ENCODE peak calls at places on chromosomes 1 and 21, in seven cellular contexts. One of them, this sample, is unnamed.

GRCh38 chr1:10212476-10212875 is 2.1 kb downstream of the KIF1B start:
- DNase-seq in GM12892: no peak
- DNase-seq in stomach: no peak
- DNase-seq in K562: no peak
- DNase-seq in transverse colon: no peak
- DNase-seq in A549: no peak
- DNase-seq in tibial nerve: no peak
- DNase-seq in this sample: no peak

GRCh38 chr1:5460974-5461373 is 531.3 kb downstream of the NPHP4 start:
- DNase-seq in GM12892: no peak
- DNase-seq in stomach: no peak
- DNase-seq in K562: no peak
- DNase-seq in transverse colon: no peak
- DNase-seq in A549: no peak
- DNase-seq in tibial nerve: no peak
- DNase-seq in this sample: no peak

GRCh38 chr1:166808959-166809358 is 30.3 kb upstream of the POGK start:
- DNase-seq in GM12892: no peak
- DNase-seq in stomach: no peak
- DNase-seq in K562: no peak
- DNase-seq in transverse colon: no peak
- DNase-seq in A549: no peak
- DNase-seq in tibial nerve: no peak
- DNase-seq in this sample: no peak

GRCh38 chr1:12196641-12197482 is 30.1 kb downstream of the TNFRSF1B start:
- DNase-seq in GM12892: no peak
- DNase-seq in stomach: no peak
- DNase-seq in K562: no peak
- DNase-seq in transverse colon: peak
- DNase-seq in A549: no peak
- DNase-seq in tibial nerve: peak
- DNase-seq in this sample: no peak

GRCh38 chr1:92291372-92291999 is 7.3 kb downstream of the GLMN start:
- DNase-seq in GM12892: no peak
- DNase-seq in stomach: no peak
- DNase-seq in K562: peak
- DNase-seq in transverse colon: no peak
- DNase-seq in A549: peak
- DNase-seq in tibial nerve: no peak
- DNase-seq in this sample: peak

GRCh38 chr21:29656504-29657227 is 283.1 kb downstream of the GRIK1 start:
- DNase-seq in GM12892: no peak
- DNase-seq in stomach: no peak
- DNase-seq in K562: peak
- DNase-seq in transverse colon: no peak
- DNase-seq in A549: no peak
- DNase-seq in tibial nerve: no peak
- DNase-seq in this sample: peak

GRCh38 chr1:1334835-1335234 is 3.8 kb downstream of the TAS1R3 start:
- DNase-seq in GM12892: no peak
- DNase-seq in stomach: no peak
- DNase-seq in K562: peak
- DNase-seq in transverse colon: no peak
- DNase-seq in A549: no peak
- DNase-seq in tibial nerve: no peak
- DNase-seq in this sample: no peak

GRCh38 chr1:12316331-12316730 is 86.5 kb downstream of the VPS13D start:
- DNase-seq in GM12892: no peak
- DNase-seq in stomach: no peak
- DNase-seq in K562: no peak
- DNase-seq in transverse colon: no peak
- DNase-seq in A549: no peak
- DNase-seq in tibial nerve: no peak
- DNase-seq in this sample: no peak

GRCh38 chr1:25742316-25742715 is 57.7 kb upstream of the SELENON start:
- DNase-seq in GM12892: no peak
- DNase-seq in stomach: no peak
- DNase-seq in K562: no peak
- DNase-seq in transverse colon: no peak
- DNase-seq in A549: no peak
- DNase-seq in tibial nerve: no peak
- DNase-seq in this sample: no peak

GRCh38 chr1:46551597-46552095 is at the start of gene KNCN:
- DNase-seq in GM12892: no peak
- DNase-seq in stomach: no peak
- DNase-seq in K562: no peak
- DNase-seq in transverse colon: no peak
- DNase-seq in A549: no peak
- DNase-seq in tibial nerve: no peak
- DNase-seq in this sample: no peak

GRCh38 chr1:109704173-109704572 is 7.9 kb upstream of the GSTM5 start:
- DNase-seq in GM12892: no peak
- DNase-seq in stomach: no peak
- DNase-seq in K562: peak
- DNase-seq in transverse colon: no peak
- DNase-seq in A549: no peak
- DNase-seq in tibial nerve: no peak
- DNase-seq in this sample: no peak

GRCh38 chr1:185556551-185556950 is 177.6 kb upstream of the HMCN1 start:
- DNase-seq in GM12892: no peak
- DNase-seq in stomach: no peak
- DNase-seq in K562: no peak
- DNase-seq in transverse colon: no peak
- DNase-seq in A549: no peak
- DNase-seq in tibial nerve: no peak
- DNase-seq in this sample: no peak

GRCh38 chr21:38140192-38140905 is 116.4 kb upstream of the KCNJ15 start:
- DNase-seq in GM12892: no peak
- DNase-seq in stomach: peak
- DNase-seq in K562: no peak
- DNase-seq in transverse colon: no peak
- DNase-seq in A549: peak
- DNase-seq in tibial nerve: no peak
- DNase-seq in this sample: no peak

GRCh38 chr1:94553931-94554330 is 12.4 kb upstream of the F3 start:
- DNase-seq in GM12892: no peak
- DNase-seq in stomach: no peak
- DNase-seq in K562: no peak
- DNase-seq in transverse colon: no peak
- DNase-seq in A549: no peak
- DNase-seq in tibial nerve: no peak
- DNase-seq in this sample: no peak

GRCh38 chr1:185528084-185528656 is 206.0 kb upstream of the HMCN1 start:
- DNase-seq in GM12892: no peak
- DNase-seq in stomach: no peak
- DNase-seq in K562: no peak
- DNase-seq in transverse colon: no peak
- DNase-seq in A549: no peak
- DNase-seq in tibial nerve: no peak
- DNase-seq in this sample: no peak

GRCh38 chr1:236983818-236984217 is 20.4 kb downstream of the MT1HL1 start:
- DNase-seq in GM12892: no peak
- DNase-seq in stomach: no peak
- DNase-seq in K562: no peak
- DNase-seq in transverse colon: no peak
- DNase-seq in A549: no peak
- DNase-seq in tibial nerve: no peak
- DNase-seq in this sample: no peak

GRCh38 chr1:147496571-147496970 is 44.7 kb upstream of the BCL9 start:
- DNase-seq in GM12892: no peak
- DNase-seq in stomach: peak
- DNase-seq in K562: peak
- DNase-seq in transverse colon: peak
- DNase-seq in A549: peak
- DNase-seq in tibial nerve: no peak
- DNase-seq in this sample: peak

DNA sequence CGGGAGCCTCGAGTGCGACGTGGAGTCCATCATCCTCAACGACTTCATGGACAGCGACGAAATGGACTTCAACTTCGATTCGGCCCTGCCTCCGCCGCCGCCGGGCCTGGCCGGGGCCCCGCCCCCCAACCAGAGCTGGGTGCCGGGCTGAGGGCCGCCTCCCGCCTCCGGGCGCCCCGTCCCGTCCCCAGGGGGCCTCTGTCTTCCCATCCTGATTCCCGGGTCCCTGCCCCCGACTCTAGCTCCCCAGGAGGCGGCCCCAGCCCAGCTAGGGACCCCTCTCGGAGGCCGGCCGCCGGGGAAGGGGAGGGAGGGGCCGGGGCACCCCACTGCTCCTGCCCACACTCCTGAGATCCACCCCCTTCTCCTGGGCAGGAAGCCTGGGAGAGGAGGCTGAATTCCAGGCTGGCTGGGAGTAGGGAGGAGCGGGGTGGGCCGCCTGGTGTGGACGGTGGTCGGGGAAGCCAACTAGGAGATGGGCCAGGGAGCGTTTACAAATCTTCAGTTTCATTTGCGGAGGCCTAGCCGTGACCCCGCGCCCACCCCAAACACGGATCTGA is 21.4 kb downstream of the FOXO6 start:
- DNase-seq in GM12892: no peak
- DNase-seq in stomach: peak
- DNase-seq in K562: no peak
- DNase-seq in transverse colon: no peak
- DNase-seq in A549: peak
- DNase-seq in tibial nerve: peak
- DNase-seq in this sample: no peak
- TF ChIP-seq POLR2A in GM12892: no peak
- TF ChIP-seq POLR2A in stomach: no peak
- TF ChIP-seq POLR2A in K562: no peak
- TF ChIP-seq POLR2A in transverse colon: no peak
- TF ChIP-seq POLR2A in A549: peak
- TF ChIP-seq POLR2A in tibial nerve: no peak
- TF ChIP-seq POLR2A in this sample: no peak

GRCh38 chr1:203287896-203288295 is 17.4 kb upstream of the BTG2 start:
- DNase-seq in GM12892: no peak
- DNase-seq in stomach: no peak
- DNase-seq in K562: no peak
- DNase-seq in transverse colon: no peak
- DNase-seq in A549: no peak
- DNase-seq in tibial nerve: no peak
- DNase-seq in this sample: no peak

GRCh38 chr1:203287109-203287893 is 18.0 kb upstream of the BTG2 start:
- DNase-seq in GM12892: peak
- DNase-seq in stomach: peak
- DNase-seq in K562: peak
- DNase-seq in transverse colon: peak
- DNase-seq in A549: no peak
- DNase-seq in tibial nerve: no peak
- DNase-seq in this sample: no peak

GRCh38 chr1:203289281-203289981 is 15.9 kb upstream of the BTG2 start:
- DNase-seq in GM12892: peak
- DNase-seq in stomach: peak
- DNase-seq in K562: peak
- DNase-seq in transverse colon: peak
- DNase-seq in A549: no peak
- DNase-seq in tibial nerve: no peak
- DNase-seq in this sample: no peak

GRCh38 chr1:203289982-203290260 is 15.4 kb upstream of the BTG2 start:
- DNase-seq in GM12892: no peak
- DNase-seq in stomach: no peak
- DNase-seq in K562: no peak
- DNase-seq in transverse colon: no peak
- DNase-seq in A549: no peak
- DNase-seq in tibial nerve: no peak
- DNase-seq in this sample: no peak

DNA sequence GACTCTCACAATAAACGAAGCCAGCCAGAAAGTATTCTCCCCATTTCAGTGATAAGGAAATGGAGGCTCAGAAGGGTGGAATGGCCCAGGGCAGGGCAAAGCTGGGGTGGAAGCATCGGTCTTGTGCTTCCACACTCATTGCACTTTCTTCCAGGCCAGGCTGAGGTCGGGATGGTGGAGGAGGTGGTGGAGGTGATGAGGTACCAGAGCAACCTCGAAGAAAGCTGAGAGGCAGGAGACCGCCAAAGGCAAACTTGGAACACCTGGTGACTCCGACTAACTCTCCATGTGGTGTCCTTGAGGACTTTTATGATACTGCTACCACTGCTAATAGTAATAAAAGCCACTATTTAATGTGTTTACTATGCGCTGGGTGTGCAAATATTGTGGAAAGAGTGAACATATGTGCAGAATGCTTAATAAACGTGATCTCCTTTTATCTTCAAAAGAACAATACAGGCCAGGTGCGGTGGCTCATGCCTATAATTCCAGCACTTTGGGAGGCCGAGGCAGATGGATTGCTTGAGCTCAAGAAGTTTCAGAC is 16.9 kb upstream of the BTG2 start:
- DNase-seq in GM12892: no peak
- DNase-seq in stomach: no peak
- DNase-seq in K562: no peak
- DNase-seq in transverse colon: no peak
- DNase-seq in A549: no peak
- DNase-seq in tibial nerve: no peak
- DNase-seq in this sample: no peak
- TF ChIP-seq POLR2A in GM12892: no peak
- TF ChIP-seq POLR2A in stomach: no peak
- TF ChIP-seq POLR2A in K562: no peak
- TF ChIP-seq POLR2A in transverse colon: no peak
- TF ChIP-seq POLR2A in A549: no peak
- TF ChIP-seq POLR2A in tibial nerve: no peak
- TF ChIP-seq POLR2A in this sample: no peak

DNA sequence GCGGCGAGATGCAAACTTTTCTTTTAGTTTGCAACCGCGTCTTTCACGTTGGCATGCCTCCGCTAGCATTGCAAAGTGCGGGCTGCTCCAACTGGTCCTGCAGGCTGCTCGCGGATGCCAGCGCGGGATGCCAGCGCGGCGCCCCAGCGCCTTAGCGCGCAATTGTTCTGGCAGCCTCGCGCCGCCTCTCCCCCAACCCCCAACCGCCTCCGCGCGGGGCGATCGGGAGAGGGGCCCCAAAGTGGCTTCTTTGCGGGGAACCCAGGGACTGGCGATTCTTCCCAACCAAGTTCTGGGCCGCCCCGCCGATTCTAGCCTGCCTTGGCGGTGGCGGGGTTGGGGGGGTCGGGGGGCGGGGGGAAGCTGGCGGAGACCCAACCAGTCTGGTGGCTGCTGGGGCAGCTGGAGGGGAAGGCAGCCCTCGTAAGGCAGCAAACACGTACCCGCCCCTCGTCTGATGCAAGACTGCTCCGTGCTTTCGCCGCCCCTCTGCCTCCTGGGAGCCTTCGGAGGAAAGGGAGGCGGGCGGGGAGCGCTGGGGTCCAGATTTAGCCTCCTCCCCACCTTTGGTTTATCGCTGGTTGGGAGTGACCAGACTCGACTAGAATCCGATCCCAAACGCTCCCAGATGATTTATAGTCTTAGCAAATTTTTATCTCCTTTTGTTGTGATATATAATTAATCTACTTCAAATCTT is 756 bp downstream of the PHGDH start:
- DNase-seq in GM12892: no peak
- DNase-seq in stomach: peak
- DNase-seq in K562: peak
- DNase-seq in transverse colon: peak
- DNase-seq in A549: peak
- DNase-seq in tibial nerve: peak
- DNase-seq in this sample: peak
- TF ChIP-seq POLR2A in GM12892: no peak
- TF ChIP-seq POLR2A in stomach: no peak
- TF ChIP-seq POLR2A in K562: no peak
- TF ChIP-seq POLR2A in transverse colon: no peak
- TF ChIP-seq POLR2A in A549: no peak
- TF ChIP-seq POLR2A in tibial nerve: no peak
- TF ChIP-seq POLR2A in this sample: no peak

DNA sequence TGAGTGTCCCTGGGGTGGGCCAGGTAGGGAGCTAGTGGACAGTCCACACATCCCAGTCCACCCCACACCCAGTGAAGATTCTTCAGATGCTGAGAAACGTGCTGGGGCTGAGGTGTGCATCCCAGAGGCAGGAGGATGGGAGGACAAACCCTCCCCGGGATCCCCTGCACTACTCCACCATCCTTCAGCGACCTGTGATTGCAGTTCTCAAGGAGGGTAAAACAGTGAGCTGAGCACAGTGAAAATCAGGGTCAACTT is 51.0 kb downstream of the ELK4 start:
- DNase-seq in GM12892: no peak
- DNase-seq in stomach: peak
- DNase-seq in K562: no peak
- DNase-seq in transverse colon: no peak
- DNase-seq in A549: no peak
- DNase-seq in tibial nerve: no peak
- DNase-seq in this sample: no peak
- TF ChIP-seq POLR2A in GM12892: no peak
- TF ChIP-seq POLR2A in stomach: no peak
- TF ChIP-seq POLR2A in K562: no peak
- TF ChIP-seq POLR2A in transverse colon: no peak
- TF ChIP-seq POLR2A in A549: no peak
- TF ChIP-seq POLR2A in tibial nerve: no peak
- TF ChIP-seq POLR2A in this sample: no peak

This sample was measured in H54.